ENCODE peak calls at places on chromosomes 13 and 19, in four cellular contexts. N is left ventricle myocardium inferior, C is fibroblast of the aortic adventitia, W is neural crest cell. Z is an unnamed sample.

GRCh38 chr19:55493650-55494171 is 5.5 kb downstream of the SSC5D start:
- DNase-seq in N (no peak), C (no peak), W (no peak), Z (no peak)

GRCh38 chr13:87777395-87777794 is 106.2 kb downstream of the SLITRK5 start:
- DNase-seq in N (no peak), C (no peak), W (no peak), Z (no peak)

GRCh38 chr13:99033814-99034213 is 56.0 kb upstream of the DOCK9 start:
- DNase-seq in N (no peak), C (peak), W (no peak), Z (no peak)

GRCh38 chr13:57787058-57787791 is 155.7 kb downstream of the PCDH17 start:
- DNase-seq in N (no peak), C (no peak), W (no peak), Z (no peak)

GRCh38 chr13:28826368-28826767 is 6.2 kb downstream of the MTUS2 start:
- DNase-seq in N (no peak), C (no peak), W (no peak), Z (no peak)

GRCh38 chr19:35755550-35756371 is 1.1 kb downstream of the HSPB6 start:
- DNase-seq in N (peak), C (peak), W (no peak), Z (peak)

GRCh38 chr13:89856512-89856911 is 1491.0 kb upstream of the MIR17HG start:
- DNase-seq in N (no peak), C (no peak), W (no peak), Z (no peak)

GRCh38 chr19:43362179-43362578 is 8.7 kb downstream of the CD177 start:
- DNase-seq in N (no peak), C (peak), W (no peak), Z (no peak)

GRCh38 chr13:74243637-74244526 is 109.7 kb upstream of the KLF12 start:
- DNase-seq in N (no peak), C (peak), W (no peak), Z (no peak)

GRCh38 chr19:38024991-38025716 is 118.1 kb downstream of the SIPA1L3 start:
- DNase-seq in N (no peak), C (no peak), W (no peak), Z (no peak)

GRCh38 chr13:65497265-65497664 is 1732.9 kb downstream of the PCDH9 start:
- DNase-seq in N (no peak), C (no peak), W (no peak), Z (no peak)

GRCh38 chr19:11356676-11357550 is 1.7 kb downstream of the PLPPR2 start:
- DNase-seq in N (no peak), C (no peak), W (no peak), Z (no peak)

GRCh38 chr13:110546389-110546788 is 15.1 kb downstream of the RAB20 start:
- DNase-seq in N (no peak), C (no peak), W (no peak), Z (no peak)

GRCh38 chr19:46748325-46749109 is 2.3 kb upstream of the STRN4 start:
- DNase-seq in N (peak), C (peak), W (peak), Z (no peak)

GRCh38 chr13:99218545-99218944 is 17.9 kb downstream of the UBAC2 start:
- DNase-seq in N (peak), C (peak), W (no peak), Z (peak)

GRCh38 chr19:49749771-49750170 is 13.3 kb downstream of the TSKS start:
- DNase-seq in N (no peak), C (no peak), W (no peak), Z (no peak)

GRCh38 chr13:50708461-50708860 is 135.0 kb downstream of the DLEU7 start:
- DNase-seq in N (no peak), C (peak), W (no peak), Z (no peak)

GRCh38 chr19:51372649-51373504 is at the start of gene NKG7:
- DNase-seq in N (no peak), C (no peak), W (no peak), Z (no peak)

GRCh38 chr13:20340136-20340758 is 108.1 kb upstream of the GJB6 start:
- DNase-seq in N (no peak), C (no peak), W (no peak), Z (no peak)

GRCh38 chr19:10690351-10690781 is 10.9 kb upstream of the QTRT1 start:
- DNase-seq in N (no peak), C (peak), W (no peak), Z (no peak)

GRCh38 chr19:35540356-35540927 is 5.0 kb upstream of the TMEM147 start:
- DNase-seq in N (no peak), C (no peak), W (no peak), Z (no peak)

GRCh38 chr13:39676315-39676876 is 20.9 kb downstream of the COG6 start:
- DNase-seq in N (no peak), C (peak), W (no peak), Z (no peak)

GRCh38 chr19:17948967-17949930 is 16.4 kb downstream of the CCDC124 start:
- DNase-seq in N (no peak), C (no peak), W (no peak), Z (no peak)

GRCh38 chr13:26477681-26478080 is 79.8 kb upstream of the WASF3 start:
- DNase-seq in N (no peak), C (no peak), W (no peak), Z (no peak)

GRCh38 chr19:56839665-56840451 is 668 bp downstream of the PEG3 start:
- DNase-seq in N (peak), C (no peak), W (no peak), Z (peak)

GRCh38 chr13:42355841-42356575 is 84.1 kb downstream of the AKAP11 start:
- DNase-seq in N (no peak), C (no peak), W (no peak), Z (no peak)

GRCh38 chr13:106417467-106418110 is 117.9 kb downstream of the EFNB2 start:
- DNase-seq in N (no peak), C (no peak), W (no peak), Z (no peak)

GRCh38 chr13:72255908-72256307 is 388.9 kb upstream of the DACH1 start:
- DNase-seq in N (no peak), C (no peak), W (peak), Z (no peak)

GRCh38 chr13:26964278-26965057 is 203.9 kb upstream of the GPR12 start:
- DNase-seq in N (no peak), C (peak), W (no peak), Z (peak)

GRCh38 chr13:90365130-90365529 is 982.4 kb upstream of the MIR17HG start:
- DNase-seq in N (no peak), C (peak), W (no peak), Z (no peak)

DNA sequence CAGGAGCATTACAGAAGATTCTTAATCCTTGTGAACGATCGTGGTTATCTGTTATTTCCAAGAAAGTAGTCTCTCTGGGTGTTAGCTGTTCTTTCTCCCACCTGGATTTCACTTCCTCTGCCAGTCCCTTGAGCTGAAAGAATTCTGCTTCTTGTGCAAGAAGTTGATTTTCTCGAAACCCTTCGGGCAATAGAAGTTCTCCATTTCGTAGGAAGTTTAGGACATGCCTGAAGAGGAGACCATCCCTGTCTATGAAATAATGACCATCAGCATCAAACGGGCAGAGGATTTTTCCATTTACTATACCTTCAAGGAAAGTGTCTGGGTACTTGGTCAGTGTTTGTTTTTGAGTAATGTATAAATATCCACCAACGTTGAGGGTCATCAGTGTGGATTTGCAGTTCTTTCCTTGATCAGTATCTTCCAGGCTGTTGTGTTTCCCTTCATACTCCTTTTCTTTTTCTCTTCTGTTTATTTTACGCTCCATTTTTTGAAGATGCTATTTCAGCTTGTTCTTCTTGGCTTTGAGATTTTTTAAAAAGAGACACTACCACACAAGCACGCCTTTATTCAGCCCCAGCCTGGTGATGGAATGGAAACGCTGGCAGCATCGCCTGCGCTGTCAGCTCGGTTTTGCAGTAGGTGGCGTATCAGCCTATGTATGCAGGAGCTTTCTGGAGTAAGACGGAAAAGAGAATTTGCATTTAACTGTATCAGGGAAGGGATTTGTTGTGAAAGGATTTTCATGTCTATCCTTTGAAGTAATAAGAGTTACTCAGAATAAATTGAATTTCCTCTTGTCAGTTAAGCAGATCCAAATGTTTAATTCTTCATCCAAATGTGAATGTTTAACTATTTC is 6.5 kb downstream of the KCTD4 start:
- DNase-seq in N (peak), C (peak), W (no peak), Z (peak)
- TF ChIP-seq CTCF in N (peak), C (peak), W (no peak), Z (peak)

GRCh38 chr13:23718916-23719470 is 148.8 kb downstream of the TNFRSF19 start:
- DNase-seq in N (no peak), C (no peak), W (no peak), Z (no peak)

GRCh38 chr13:23711355-23711754 is 141.1 kb downstream of the TNFRSF19 start:
- DNase-seq in N (no peak), C (no peak), W (no peak), Z (no peak)

GRCh38 chr13:23715762-23716235 is 145.6 kb downstream of the TNFRSF19 start:
- DNase-seq in N (no peak), C (no peak), W (no peak), Z (no peak)

GRCh38 chr13:23714672-23715071 is 144.5 kb downstream of the TNFRSF19 start:
- DNase-seq in N (no peak), C (no peak), W (no peak), Z (no peak)

DNA sequence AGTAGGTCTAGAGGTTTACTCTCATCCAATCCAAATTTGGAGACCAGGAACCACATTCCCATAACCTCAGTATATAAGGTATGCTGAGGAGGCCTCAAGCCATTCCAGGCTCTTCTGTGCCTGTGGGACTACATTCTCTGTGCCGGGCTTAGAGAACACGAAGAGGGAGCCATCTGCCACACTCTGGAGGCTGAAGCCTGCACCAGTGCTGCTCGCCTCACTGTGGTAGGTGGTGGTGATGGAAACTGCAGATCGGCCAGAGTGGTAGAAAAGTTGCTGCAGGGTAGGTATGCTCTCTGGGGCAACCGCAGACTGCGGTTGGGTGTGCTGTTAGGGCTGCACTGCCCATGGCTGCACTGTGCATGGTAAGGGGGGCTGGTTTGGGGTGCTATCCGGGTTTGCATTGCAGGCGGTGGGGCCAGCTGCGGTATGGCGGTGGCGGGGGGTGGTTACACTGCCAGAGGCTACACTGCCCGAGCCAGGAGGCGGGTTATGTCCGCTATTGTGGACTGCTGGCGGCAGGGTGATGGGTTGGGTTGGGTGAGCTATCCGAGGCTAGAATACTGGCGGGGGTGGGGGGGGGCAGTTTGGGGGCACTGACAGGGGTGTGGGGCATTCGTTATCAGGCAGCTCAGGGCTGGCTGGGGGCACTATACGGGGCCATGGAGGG is 145.0 kb downstream of the TNFRSF19 start:
- DNase-seq in N (no peak), C (no peak), W (no peak), Z (no peak)
- TF ChIP-seq CTCF in N (no peak), C (no peak), W (no peak), Z (no peak)

GRCh38 chr13:36512771-36513170 is 80.5 kb downstream of the CCNA1 start:
- DNase-seq in N (no peak), C (no peak), W (no peak), Z (no peak)

DNA sequence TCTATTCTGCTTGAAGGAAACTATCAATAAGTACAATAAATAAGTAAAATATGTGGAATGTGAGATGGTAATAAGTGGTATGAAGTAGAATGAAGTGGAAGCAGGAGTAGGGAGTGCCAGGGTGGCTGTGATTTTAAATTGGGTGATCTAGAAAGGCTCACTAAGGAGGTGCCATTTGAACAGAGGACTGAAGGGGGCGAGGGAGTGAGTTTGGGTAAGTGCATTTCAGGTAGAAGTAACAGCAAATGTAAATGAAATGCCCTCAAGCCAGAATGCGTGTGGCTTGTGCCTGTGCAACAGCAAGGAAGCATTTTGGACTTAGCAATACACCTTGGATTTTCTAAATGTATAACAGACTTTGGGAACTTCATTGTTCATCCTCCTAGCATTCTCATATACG is 77.1 kb downstream of the CCNA1 start:
- DNase-seq in N (no peak), C (no peak), W (no peak), Z (no peak)
- TF ChIP-seq CTCF in N (no peak), C (no peak), W (peak), Z (no peak)

GRCh38 chr19:53311044-53311443 is 22.5 kb upstream of the ZNF845 start:
- DNase-seq in N (no peak), C (no peak), W (no peak), Z (no peak)

GRCh38 chr19:53311897-53312296 is 21.7 kb upstream of the ZNF845 start:
- DNase-seq in N (no peak), C (no peak), W (no peak), Z (no peak)

GRCh38 chr19:53308339-53308811 is 25.2 kb upstream of the ZNF845 start:
- DNase-seq in N (peak), C (no peak), W (peak), Z (no peak)
- TF ChIP-seq CTCF in N (peak), C (peak), W (peak), Z (peak)

GRCh38 chr19:33134571-33135041 is 2.7 kb downstream of the WDR88 start:
- DNase-seq in N (no peak), C (no peak), W (no peak), Z (no peak)

GRCh38 chr19:33132425-33132824 is 511 bp downstream of the WDR88 start:
- DNase-seq in N (no peak), C (no peak), W (no peak), Z (no peak)

GRCh38 chr19:33130433-33130832 is 1.5 kb upstream of the WDR88 start:
- DNase-seq in N (no peak), C (no peak), W (no peak), Z (no peak)

GRCh38 chr19:33132021-33132420 is at the start of gene WDR88:
- DNase-seq in N (no peak), C (no peak), W (no peak), Z (no peak)

DNA sequence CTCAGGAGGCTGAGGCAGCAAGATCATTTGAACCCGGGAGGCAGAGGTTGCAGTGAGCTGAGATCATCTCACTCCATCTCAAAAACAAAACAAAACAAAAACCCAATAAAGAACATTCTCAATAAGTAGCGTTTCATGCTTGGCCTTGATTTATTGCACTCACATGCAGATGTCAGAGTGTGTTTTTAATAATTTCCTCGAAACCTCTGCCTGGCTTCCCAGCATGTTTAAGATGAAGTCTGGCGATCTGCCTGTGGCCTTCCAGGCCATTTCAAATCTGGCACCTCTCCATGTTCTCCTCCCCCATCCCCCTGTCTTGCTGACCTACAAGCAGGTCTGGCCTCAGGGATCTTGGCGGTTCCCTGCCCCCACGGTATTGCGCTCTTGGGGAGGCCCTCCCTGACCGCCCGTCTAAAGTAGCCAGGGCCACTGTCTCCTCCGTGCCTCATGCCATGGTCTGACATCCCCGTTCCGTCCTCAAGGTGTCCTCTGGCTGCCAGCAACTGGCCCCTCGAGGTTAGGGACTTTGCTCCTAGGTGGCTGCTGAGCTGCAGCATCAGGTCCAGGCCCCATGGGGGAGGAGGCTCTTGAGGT is 1.6 kb downstream of the WDR88 start:
- DNase-seq in N (no peak), C (peak), W (no peak), Z (no peak)
- TF ChIP-seq CTCF in N (no peak), C (no peak), W (no peak), Z (no peak)

GRCh38 chr19:1465191-1466016 is 13.6 kb downstream of the C19orf25 start:
- DNase-seq in N (no peak), C (no peak), W (no peak), Z (no peak)
- TF ChIP-seq CTCF in N (peak), C (peak), W (peak), Z (peak)

DNA sequence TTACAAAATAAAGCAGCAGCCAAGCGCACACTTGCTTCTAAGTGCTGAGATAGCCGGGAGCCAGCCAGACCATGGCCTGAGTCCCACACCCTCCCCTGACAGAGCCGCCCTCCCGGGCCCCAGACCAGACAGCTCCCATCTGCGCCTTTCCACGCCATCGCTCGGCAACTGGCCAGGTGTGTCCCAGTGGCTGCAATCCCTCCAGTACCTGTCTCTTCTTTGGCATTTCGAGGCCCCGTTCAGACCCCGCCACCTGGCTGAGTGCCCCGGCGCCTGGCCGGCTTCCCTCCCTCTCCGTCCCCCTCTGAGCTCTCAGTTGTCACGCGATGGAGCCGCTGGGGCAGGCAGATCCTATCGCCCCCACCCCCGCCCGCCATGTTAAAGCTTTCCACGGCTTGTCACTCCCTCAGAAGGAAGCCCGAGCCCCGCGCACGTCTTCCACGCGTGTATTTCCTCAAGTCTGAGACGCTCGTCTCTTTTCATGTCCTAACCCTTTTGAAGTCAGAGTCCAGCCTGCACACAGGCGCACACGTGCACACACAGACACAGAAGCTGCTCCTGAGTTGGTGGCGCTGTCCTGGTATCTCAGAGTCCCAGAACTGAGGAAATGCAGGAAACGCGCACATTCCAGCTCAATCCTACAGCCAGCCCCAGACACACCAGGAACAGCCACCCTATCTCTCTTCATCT is 7.9 kb downstream of the MLLT1 start:
- DNase-seq in N (peak), C (peak), W (no peak), Z (peak)
- TF ChIP-seq CTCF in N (peak), C (peak), W (no peak), Z (peak)

GRCh38 chr13:102903659-102904407 is 58.0 kb downstream of the ERCC5 start:
- DNase-seq in N (no peak), C (peak), W (peak), Z (no peak)
- TF ChIP-seq CTCF in N (peak), C (peak), W (peak), Z (peak)

Z was measured in right atrium auricular region.